ENCODE peak calls at places on chromosomes 7 and 10, in four cellular contexts. D is stimulated activated CD4-positive, alpha-beta T cell treated with anti-CD3 and anti-CD28 coated beads, TNF-alpha, amount 100 ng/mL, for 4 hours; C is NCI-H2081; M is stimulated activated naive CD4-positive, alpha-beta T cell. I is an unnamed sample.
A peak's percentile ranks its signal among the peaks of the same experiment; 100 is the strongest.

GRCh38 chr7:135509839-135510602 is at the start of gene CNOT4:
- DNase-seq in D (peak; percentile 98), C (peak; percentile 98), M (peak; percentile 95), I (peak; percentile 95)

GRCh38 chr7:95630702-95631458 is 34.6 kb upstream of the PDK4 start:
- DNase-seq in D (no peak), C (no peak), M (no peak), I (no peak)

GRCh38 chr7:116576350-116577319 is 51.8 kb downstream of the CAV1 start:
- DNase-seq in D (no peak), C (no peak), M (no peak), I (peak; percentile 70)

GRCh38 chr10:103736763-103737162 is 118.6 kb downstream of the SH3PXD2A start:
- DNase-seq in D (no peak), C (no peak), M (no peak), I (peak; percentile 72)

GRCh38 chr7:43869898-43870240 is 552 bp upstream of the MRPS24 start:
- DNase-seq in D (no peak), C (no peak), M (no peak), I (peak; percentile 87)

GRCh38 chr7:54339074-54339473 is 203.1 kb upstream of the VSTM2A start:
- DNase-seq in D (no peak), C (no peak), M (no peak), I (no peak)

GRCh38 chr7:44561962-44562621 is 11.6 kb downstream of the DDX56 start:
- DNase-seq in D (no peak), C (no peak), M (no peak), I (peak; percentile 79)

GRCh38 chr10:74825371-74826141 is 844 bp upstream of the KAT6B start:
- DNase-seq in D (peak; percentile 40), C (peak; percentile 53), M (peak; percentile 73), I (no peak)

GRCh38 chr10:77889277-77889903 is 37.2 kb downstream of the DLG5 start:
- DNase-seq in D (no peak), C (no peak), M (no peak), I (peak; percentile 50)

GRCh38 chr7:139047970-139048369 is 12.1 kb upstream of the ZC3HAV1L start:
- DNase-seq in D (no peak), C (no peak), M (no peak), I (no peak)

GRCh38 chr7:51228386-51228958 is 88.1 kb downstream of the COBL start:
- DNase-seq in D (no peak), C (no peak), M (no peak), I (no peak)

GRCh38 chr7:106768324-106768751 is 96.7 kb upstream of the PIK3CG start:
- DNase-seq in D (no peak), C (no peak), M (no peak), I (no peak)

GRCh38 chr10:57664815-57665214 is 602.9 kb downstream of the IPMK start:
- DNase-seq in D (no peak), C (no peak), M (no peak), I (no peak)

GRCh38 chr10:70433581-70434280 is 7.8 kb downstream of the NODAL start:
- DNase-seq in D (no peak), C (no peak), M (no peak), I (no peak)

GRCh38 chr7:23967949-23968599 is 258.1 kb downstream of the STK31 start:
- DNase-seq in D (no peak), C (no peak), M (no peak), I (no peak)

GRCh38 chr10:133196221-133196920 is 33.6 kb upstream of the UTF1 start:
- DNase-seq in D (no peak), C (no peak), M (no peak), I (no peak)

GRCh38 chr10:71217266-71218045 is 5.1 kb downstream of the UNC5B start:
- DNase-seq in D (no peak), C (peak; percentile 63), M (no peak), I (peak; percentile 36)

GRCh38 chr10:932589-932988 is 1.1 kb upstream of the LARP4B start:
- DNase-seq in D (no peak), C (no peak), M (no peak), I (no peak)

GRCh38 chr7:142832452-142832851 is 22.4 kb upstream of the EPHB6 start:
- DNase-seq in D (no peak), C (no peak), M (no peak), I (no peak)

I was measured in MCF 10A.